ENCODE peak calls at places on chromosomes 16 and 17, in five cellular contexts. One of them, this sample, is unnamed.

GRCh38 chr17:32894245-32894644 is 17.3 kb upstream of the MYO1D start:
- DNase-seq in pancreas: no peak
- DNase-seq in AG10803: peak
- DNase-seq in amniotic stem cell: no peak
- DNase-seq in stimulated activated CD8-positive, alpha-beta memory T cell treated with anti-CD3 and anti-CD28 coated beads, Interleukin-7, amount 100 ng/mL, for 24 hours: no peak
- DNase-seq in this sample: no peak

GRCh38 chr17:68401288-68401687 is 56.0 kb downstream of the WIPI1 start:
- DNase-seq in amniotic stem cell: no peak
- DNase-seq in pancreas: no peak
- DNase-seq in stimulated activated CD8-positive, alpha-beta memory T cell treated with anti-CD3 and anti-CD28 coated beads, Interleukin-7, amount 100 ng/mL, for 24 hours: no peak
- DNase-seq in AG10803: no peak
- DNase-seq in this sample: no peak

GRCh38 chr17:30832438-30832790 is 648 bp downstream of the ATAD5 start:
- DNase-seq in amniotic stem cell: no peak
- DNase-seq in AG10803: no peak
- DNase-seq in stimulated activated CD8-positive, alpha-beta memory T cell treated with anti-CD3 and anti-CD28 coated beads, Interleukin-7, amount 100 ng/mL, for 24 hours: no peak
- DNase-seq in pancreas: no peak
- DNase-seq in this sample: no peak

GRCh38 chr17:57670769-57671545 is 74.1 kb downstream of the CCDC182 start:
- DNase-seq in stimulated activated CD8-positive, alpha-beta memory T cell treated with anti-CD3 and anti-CD28 coated beads, Interleukin-7, amount 100 ng/mL, for 24 hours: no peak
- DNase-seq in AG10803: no peak
- DNase-seq in amniotic stem cell: no peak
- DNase-seq in pancreas: peak
- DNase-seq in this sample: no peak

GRCh38 chr16:82603784-82604411 is 22.9 kb upstream of the CDH13 start:
- DNase-seq in AG10803: peak
- DNase-seq in pancreas: no peak
- DNase-seq in stimulated activated CD8-positive, alpha-beta memory T cell treated with anti-CD3 and anti-CD28 coated beads, Interleukin-7, amount 100 ng/mL, for 24 hours: no peak
- DNase-seq in amniotic stem cell: peak
- DNase-seq in this sample: no peak

GRCh38 chr17:2064980-2065785 is 10.3 kb downstream of the HIC1 start:
- DNase-seq in stimulated activated CD8-positive, alpha-beta memory T cell treated with anti-CD3 and anti-CD28 coated beads, Interleukin-7, amount 100 ng/mL, for 24 hours: peak
- DNase-seq in pancreas: no peak
- DNase-seq in AG10803: peak
- DNase-seq in amniotic stem cell: no peak
- DNase-seq in this sample: no peak

GRCh38 chr17:77319211-77320031 is 178.7 kb downstream of the SEC14L1 start:
- DNase-seq in stimulated activated CD8-positive, alpha-beta memory T cell treated with anti-CD3 and anti-CD28 coated beads, Interleukin-7, amount 100 ng/mL, for 24 hours: no peak
- DNase-seq in AG10803: peak
- DNase-seq in pancreas: peak
- DNase-seq in amniotic stem cell: peak
- DNase-seq in this sample: no peak

GRCh38 chr17:41131979-41132378 is 8.0 kb upstream of the KRTAP4-12 start:
- DNase-seq in pancreas: no peak
- DNase-seq in amniotic stem cell: no peak
- DNase-seq in stimulated activated CD8-positive, alpha-beta memory T cell treated with anti-CD3 and anti-CD28 coated beads, Interleukin-7, amount 100 ng/mL, for 24 hours: no peak
- DNase-seq in AG10803: no peak
- DNase-seq in this sample: no peak